ENCODE peak calls at places on chromosomes 3 and 15, in seven cellular contexts. S, H, F, N, W, M and V are unnamed samples.

GRCh38 chr15:84797212-84797611 is 19.9 kb upstream of the ALPK3 start:
- DNase-seq in S (no peak), H (no peak), F (no peak), N (no peak), W (no peak), M (no peak), V (no peak)

GRCh38 chr3:31406901-31407300 is 125.8 kb upstream of the STT3B start:
- DNase-seq in S (no peak), H (no peak), F (no peak), N (no peak), W (no peak), M (no peak), V (no peak)

GRCh38 chr3:127324913-127325629 is 37.2 kb upstream of the PRR20G start:
- DNase-seq in S (no peak), H (peak), F (no peak), N (no peak), W (no peak), M (no peak), V (no peak)

GRCh38 chr15:68652141-68652540 is 73.3 kb downstream of the CORO2B start:
- DNase-seq in S (no peak), H (no peak), F (no peak), N (no peak), W (no peak), M (no peak), V (no peak)

GRCh38 chr3:55692958-55693558 is 206.0 kb upstream of the WNT5A start:
- DNase-seq in S (no peak), H (peak), F (no peak), N (no peak), W (no peak), M (no peak), V (no peak)

GRCh38 chr15:98428253-98428989 is 219.9 kb upstream of the IGF1R start:
- DNase-seq in S (peak), H (peak), F (peak), N (peak), W (peak), M (peak), V (peak)

GRCh38 chr15:90680371-90680935 is 36.7 kb upstream of the BLM start:
- DNase-seq in S (peak), H (peak), F (no peak), N (no peak), W (no peak), M (no peak), V (no peak)

GRCh38 chr15:70976856-70977255 is 84.2 kb downstream of the LRRC49 start:
- DNase-seq in S (no peak), H (peak), F (no peak), N (no peak), W (no peak), M (no peak), V (no peak)

GRCh38 chr15:22224241-22224671 is 143.9 kb downstream of the OR4M2 start:
- DNase-seq in S (no peak), H (no peak), F (no peak), N (no peak), W (no peak), M (no peak), V (no peak)

GRCh38 chr3:12187448-12188327 is 29.0 kb upstream of the TIMP4 start:
- DNase-seq in S (peak), H (peak), F (no peak), N (peak), W (no peak), M (no peak), V (no peak)

GRCh38 chr3:195551381-195551978 is 8.4 kb upstream of the PPP1R2 start:
- DNase-seq in S (no peak), H (peak), F (no peak), N (no peak), W (no peak), M (no peak), V (no peak)

GRCh38 chr3:51190199-51190598 is 194.9 kb upstream of the MANF start:
- DNase-seq in S (no peak), H (no peak), F (no peak), N (no peak), W (no peak), M (no peak), V (no peak)

GRCh38 chr3:149579161-149579560 is 78.7 kb downstream of the WWTR1 start:
- DNase-seq in S (no peak), H (no peak), F (no peak), N (no peak), W (no peak), M (no peak), V (no peak)

GRCh38 chr15:78290222-78290621 is 9.2 kb downstream of the SKIC8 start:
- DNase-seq in S (no peak), H (no peak), F (no peak), N (no peak), W (no peak), M (no peak), V (no peak)

GRCh38 chr15:73927003-73927475 is 777 bp downstream of the LOXL1 start:
- DNase-seq in S (peak), H (peak), F (peak), N (no peak), W (peak), M (no peak), V (peak)

GRCh38 chr3:66985336-66985920 is 12.7 kb upstream of the KBTBD8 start:
- DNase-seq in S (no peak), H (no peak), F (no peak), N (no peak), W (no peak), M (no peak), V (no peak)

GRCh38 chr3:14113964-14114667 is 10.6 kb downstream of the CHCHD4 start:
- DNase-seq in S (no peak), H (no peak), F (no peak), N (no peak), W (no peak), M (no peak), V (no peak)

GRCh38 chr3:59678042-59678707 is 628.4 kb upstream of the CFAP20DC start:
- DNase-seq in S (no peak), H (no peak), F (no peak), N (no peak), W (no peak), M (no peak), V (no peak)

GRCh38 chr15:101120473-101120872 is 131.4 kb downstream of the CHSY1 start:
- DNase-seq in S (no peak), H (no peak), F (no peak), N (no peak), W (no peak), M (no peak), V (no peak)

GRCh38 chr3:152718810-152719209 is 116.1 kb upstream of the P2RY1 start:
- DNase-seq in S (no peak), H (peak), F (no peak), N (no peak), W (no peak), M (peak), V (no peak)

GRCh38 chr3:10744098-10744465 is 71.9 kb upstream of the SLC6A11 start:
- DNase-seq in S (no peak), H (no peak), F (peak), N (no peak), W (no peak), M (peak), V (no peak)

GRCh38 chr15:95987886-95988573 is 342.5 kb upstream of the NR2F2 start:
- DNase-seq in S (no peak), H (no peak), F (no peak), N (no peak), W (no peak), M (no peak), V (no peak)

GRCh38 chr3:146387566-146387965 is 81.8 kb downstream of the PLSCR2 start:
- DNase-seq in S (no peak), H (no peak), F (no peak), N (no peak), W (no peak), M (no peak), V (no peak)

GRCh38 chr15:38521316-38521715 is 43.3 kb downstream of the RASGRP1 start:
- DNase-seq in S (no peak), H (no peak), F (no peak), N (no peak), W (no peak), M (no peak), V (no peak)

GRCh38 chr3:115658337-115659181 is 35.2 kb downstream of the GAP43 start:
- DNase-seq in S (peak), H (peak), F (peak), N (peak), W (peak), M (peak), V (peak)

GRCh38 chr15:58555168-58556027 is 123.6 kb downstream of the LIPC start:
- DNase-seq in S (no peak), H (no peak), F (no peak), N (no peak), W (no peak), M (no peak), V (no peak)

GRCh38 chr15:83164409-83165404 is 42.9 kb downstream of the HDGFL3 start:
- DNase-seq in S (no peak), H (no peak), F (no peak), N (no peak), W (no peak), M (peak), V (no peak)

GRCh38 chr3:17505856-17506255 is 236.6 kb downstream of the TBC1D5 start:
- DNase-seq in S (peak), H (peak), F (no peak), N (no peak), W (no peak), M (no peak), V (no peak)

GRCh38 chr3:156478931-156479330 is 76.0 kb downstream of the SSR3 start:
- DNase-seq in S (no peak), H (no peak), F (no peak), N (no peak), W (no peak), M (no peak), V (no peak)

GRCh38 chr15:70447927-70448698 is 315.2 kb downstream of the UACA start:
- DNase-seq in S (no peak), H (peak), F (no peak), N (no peak), W (no peak), M (peak), V (peak)

GRCh38 chr3:24704496-24704895 is 209.8 kb upstream of the THRB start:
- DNase-seq in S (no peak), H (peak), F (no peak), N (no peak), W (no peak), M (no peak), V (peak)

GRCh38 chr3:58722526-58722925 is 56.0 kb upstream of the FAM3D start:
- DNase-seq in S (no peak), H (no peak), F (no peak), N (no peak), W (no peak), M (no peak), V (no peak)

GRCh38 chr15:38335106-38335505 is 82.5 kb downstream of the SPRED1 start:
- DNase-seq in S (no peak), H (no peak), F (no peak), N (no peak), W (no peak), M (no peak), V (no peak)

GRCh38 chr15:38961886-38962285 is 397.3 kb upstream of the RASGRP1 start:
- DNase-seq in S (no peak), H (peak), F (no peak), N (no peak), W (no peak), M (no peak), V (no peak)

GRCh38 chr3:189466004-189466403 is 165.2 kb upstream of the TP63 start:
- DNase-seq in S (no peak), H (no peak), F (no peak), N (no peak), W (no peak), M (no peak), V (no peak)

GRCh38 chr15:40618906-40619305 is 24.9 kb downstream of the KNL1 start:
- DNase-seq in S (no peak), H (no peak), F (no peak), N (no peak), W (no peak), M (no peak), V (no peak)